ENCODE peak calls at places on chromosome 9, in four cellular contexts. I, L, N and F are unnamed samples.
A peak's percentile ranks its signal among the peaks of the same experiment; 100 is the strongest.

GRCh38 chr9:69504058-69504457 is 168.1 kb downstream of the APBA1 start:
- DNase-seq in I (no peak), L (no peak), N (no peak), F (no peak)

GRCh38 chr9:91803143-91803940 is 146.7 kb downstream of the ROR2 start:
- DNase-seq in I (peak; percentile 51), L (no peak), N (no peak), F (no peak)

GRCh38 chr9:122819326-122819725 is 9.1 kb downstream of the PDCL start:
- DNase-seq in I (no peak), L (peak; percentile 89), N (no peak), F (no peak)

GRCh38 chr9:93575706-93576295 is 583 bp upstream of the PHF2 start:
- DNase-seq in I (no peak), L (peak; percentile 45), N (peak; percentile 63), F (peak; percentile 55)

GRCh38 chr9:12783767-12784460 is 9.1 kb downstream of the LURAP1L start:
- DNase-seq in I (no peak), L (no peak), N (no peak), F (no peak)

GRCh38 chr9:133119461-133120342 is 1.3 kb downstream of the RALGDS start:
- DNase-seq in I (peak; percentile 79), L (no peak), N (no peak), F (no peak)

GRCh38 chr9:70406446-70406862 is 8.0 kb downstream of the KLF9 start:
- DNase-seq in I (peak; percentile 67), L (no peak), N (peak; percentile 40), F (peak; percentile 33)

GRCh38 chr9:114507726-114508125 is 2.5 kb upstream of the WHRN start:
- DNase-seq in I (no peak), L (peak; percentile 22), N (peak; percentile 38), F (no peak)

GRCh38 chr9:106994463-106994862 is 131.5 kb downstream of the ZNF462 start:
- DNase-seq in I (no peak), L (no peak), N (no peak), F (no peak)

GRCh38 chr9:115211413-115212204 is 93.7 kb upstream of the TNC start:
- DNase-seq in I (no peak), L (no peak), N (no peak), F (no peak)

GRCh38 chr9:133403766-133404439 is 13.9 kb downstream of the REXO4 start:
- DNase-seq in I (no peak), L (peak; percentile 9), N (no peak), F (peak; percentile 66)

GRCh38 chr9:755454-756381 is 85.8 kb upstream of the DMRT1 start:
- DNase-seq in I (peak; percentile 37), L (peak; percentile 89), N (no peak), F (no peak)

GRCh38 chr9:110640736-110641135 is 27.9 kb upstream of the MUSK start:
- DNase-seq in I (no peak), L (no peak), N (no peak), F (no peak)

GRCh38 chr9:99056876-99057664 is 47.8 kb upstream of the TGFBR1 start:
- DNase-seq in I (no peak), L (no peak), N (no peak), F (no peak)

GRCh38 chr9:27154923-27155322 is 45.9 kb downstream of the TEK start:
- DNase-seq in I (no peak), L (peak; percentile 96), N (no peak), F (no peak)

GRCh38 chr9:84137968-84138367 is 157.4 kb downstream of the RMI1 start:
- DNase-seq in I (no peak), L (no peak), N (peak; percentile 63), F (no peak)

DNA sequence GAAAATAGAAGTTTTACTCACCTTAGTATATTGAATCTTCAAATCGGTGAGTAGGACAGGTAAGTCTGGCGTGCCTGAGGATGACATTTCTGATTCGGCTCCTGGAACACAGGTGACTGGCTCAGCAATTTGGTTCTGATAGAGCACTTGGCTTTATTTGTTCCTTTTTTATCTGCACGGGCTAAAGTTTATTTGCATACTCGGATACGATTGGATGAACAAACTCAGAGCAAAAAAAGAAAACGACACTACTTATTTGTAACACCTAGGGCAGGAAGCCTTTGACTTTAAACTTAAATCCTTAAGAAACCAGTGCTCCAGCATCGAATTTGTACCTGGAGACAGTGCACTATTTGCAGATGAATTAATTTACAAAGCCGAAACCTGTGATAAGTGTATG is at the start of gene ALDH1A1:
- DNase-seq in I (no peak), L (peak; percentile 73), N (peak; percentile 84), F (peak; percentile 64)
- TF ChIP-seq POLR2A in I (peak; percentile 74), L (peak; percentile 55), N (peak; percentile 24), F (peak; percentile 72)

GRCh38 chr9:33374634-33375237 is 27.6 kb downstream of the AQP7 start:
- DNase-seq in I (peak; percentile 86), L (peak; percentile 88), N (peak; percentile 94), F (peak; percentile 80)
- H3K4me3 ChIP-seq in I (peak overlapping the region; percentile 30), L (no peak overlapping the region), N (no peak overlapping the region), F (no peak overlapping the region)

GRCh38 chr9:129558551-129559505 is 62.1 kb downstream of the C9orf50 start:
- DNase-seq in I (no peak), L (no peak), N (no peak), F (no peak)
- H3K4me1 ChIP-seq in I (peaks cover 12% of the 10 kb centered on the region), L (no peaks in the 10 kb centered on the region), N (peaks cover 15% of the 10 kb centered on the region), F (no peaks in the 10 kb centered on the region)

GRCh38 chr9:124220551-124221451 is 36.9 kb upstream of the NEK6 start:
- DNase-seq in I (peak; percentile 65), L (peak; percentile 91), N (peak; percentile 32), F (peak; percentile 60)
- TF ChIP-seq POLR2A in I (no peak), L (no peak), N (no peak), F (peak; percentile 48)

DNA sequence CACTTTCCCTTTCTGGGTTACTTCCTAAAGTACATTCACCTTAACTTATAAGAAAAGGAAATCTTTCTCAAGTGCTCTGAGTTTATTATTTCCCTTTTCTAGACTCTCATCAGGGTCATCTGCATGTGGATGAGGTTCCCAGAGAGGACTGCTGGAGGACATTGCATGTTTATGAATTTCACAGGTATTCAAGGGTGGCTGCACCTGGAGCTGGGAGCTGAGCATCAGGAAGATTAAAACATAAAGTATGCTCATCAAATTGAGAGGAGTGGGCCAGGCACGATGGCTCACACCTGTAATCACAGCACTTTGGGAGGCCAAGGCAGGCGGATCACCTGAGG is 34.7 kb upstream of the PLIN2 start:
- DNase-seq in I (no peak), L (no peak), N (no peak), F (no peak)
- H3K4me3 ChIP-seq in I (no peak overlapping the region), L (no peak overlapping the region), N (no peak overlapping the region), F (no peak overlapping the region)

DNA sequence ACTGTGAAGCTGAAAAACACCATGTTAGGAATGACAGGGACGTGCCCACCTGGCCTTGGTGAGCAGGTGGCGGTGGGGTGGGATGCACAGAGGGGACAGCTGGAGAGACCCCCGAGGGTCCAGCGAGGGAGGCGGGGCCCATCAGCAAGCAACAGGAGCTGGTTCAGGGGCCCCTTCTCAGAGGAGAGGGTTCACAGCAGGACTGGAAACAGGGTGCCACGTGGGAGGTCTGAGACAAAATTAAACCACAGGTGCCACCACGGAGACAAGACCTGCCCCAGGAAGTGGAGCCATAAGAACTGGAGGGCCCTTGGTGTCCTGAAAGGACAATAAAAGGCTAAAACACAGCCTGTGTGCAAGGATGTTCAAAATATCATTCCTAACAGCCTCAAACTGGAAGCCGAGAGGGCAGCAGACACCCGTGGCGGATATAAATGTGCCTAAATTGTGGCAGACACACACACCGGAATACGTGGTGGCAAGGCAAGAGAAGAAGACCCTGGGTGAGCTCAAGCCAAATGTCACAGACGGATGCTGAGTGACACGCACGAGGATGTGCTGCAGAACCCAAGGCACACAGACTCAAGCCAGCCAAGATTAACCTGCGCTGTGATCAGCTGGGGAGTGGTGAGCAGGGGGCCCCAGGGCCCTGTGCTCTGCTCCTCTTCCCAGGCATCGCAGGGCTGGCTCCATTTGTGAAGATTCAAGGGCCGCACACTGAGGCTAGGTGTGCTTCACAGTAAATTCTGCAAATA is 16.6 kb downstream of the SEMA4D start:
- DNase-seq in I (peak; percentile 47), L (no peak), N (no peak), F (peak; percentile 18)
- H3K4me1 ChIP-seq in I (peaks cover 6% of the 10 kb centered on the region), L (peaks cover 24% of the 10 kb centered on the region), N (peaks cover 13% of the 10 kb centered on the region), F (peaks cover 20% of the 10 kb centered on the region)

GRCh38 chr9:37037137-37037743 is 3.2 kb upstream of the PAX5 start:
- DNase-seq in I (no peak), L (no peak), N (peak; percentile 16), F (no peak)
- TF ChIP-seq POLR2A in I (no peak), L (no peak), N (no peak), F (no peak)